ENCODE peak calls at places on chromosomes 4 and X, in seven cellular contexts. Y, P, D, E, C, K and M are unnamed samples.

GRCh38 chr4:71231073-71231752 is 107.6 kb upstream of the SLC4A4 start:
- DNase-seq in Y (no peak), P (peak; percentile 59), D (no peak), E (no peak), C (no peak), K (no peak), M (no peak)

GRCh38 chrX:13427441-13428054 is 107.7 kb upstream of the ATXN3L start:
- DNase-seq in Y (no peak), P (no peak), D (no peak), E (no peak), C (no peak), K (no peak), M (no peak)

GRCh38 chr4:87150498-87151261 is 69.7 kb downstream of the KLHL8 start:
- DNase-seq in Y (no peak), P (peak; percentile 71), D (peak; percentile 78), E (peak; percentile 72), C (peak; percentile 98), K (no peak), M (peak; percentile 82)

GRCh38 chr4:109611045-109611616 is 51.1 kb downstream of the MCUB start:
- DNase-seq in Y (no peak), P (peak; percentile 82), D (peak; percentile 39), E (no peak), C (peak; percentile 88), K (no peak), M (peak; percentile 26)

GRCh38 chr4:53709693-53710092 is 118.4 kb upstream of the LNX1 start:
- DNase-seq in Y (no peak), P (no peak), D (no peak), E (no peak), C (no peak), K (no peak), M (no peak)

GRCh38 chr4:161893566-161893965 is 270.2 kb downstream of the FSTL5 start:
- DNase-seq in Y (no peak), P (no peak), D (no peak), E (no peak), C (no peak), K (no peak), M (no peak)

GRCh38 chrX:2325076-2325784 is 175.5 kb downstream of the DHRSX start:
- DNase-seq in Y (peak; percentile 33), P (peak; percentile 84), D (no peak), E (no peak), C (peak; percentile 90), K (no peak), M (no peak)

GRCh38 chr4:121360496-121360895 is 20.3 kb downstream of the QRFPR start:
- DNase-seq in Y (no peak), P (peak; percentile 2), D (no peak), E (no peak), C (no peak), K (no peak), M (no peak)

GRCh38 chrX:134746379-134746723 is 88.1 kb upstream of the PLAC1 start:
- DNase-seq in Y (no peak), P (no peak), D (no peak), E (no peak), C (no peak), K (no peak), M (no peak)

GRCh38 chrX:108020631-108021030 is 24.2 kb upstream of the VSIG1 start:
- DNase-seq in Y (no peak), P (peak; percentile 28), D (peak; percentile 48), E (no peak), C (peak; percentile 10), K (no peak), M (no peak)

GRCh38 chr4:4919926-4920325 is 60.5 kb downstream of the MSX1 start:
- DNase-seq in Y (no peak), P (no peak), D (no peak), E (no peak), C (no peak), K (no peak), M (no peak)

GRCh38 chr4:100907465-100908454 is 389.9 kb upstream of the EMCN start:
- DNase-seq in Y (no peak), P (peak; percentile 5), D (peak; percentile 29), E (no peak), C (peak; percentile 12), K (no peak), M (peak; percentile 12)

GRCh38 chr4:76301068-76301774 is 5.3 kb upstream of the STBD1 start:
- DNase-seq in Y (no peak), P (peak; percentile 89), D (peak; percentile 19), E (no peak), C (peak; percentile 31), K (no peak), M (peak; percentile 88)

GRCh38 chr4:82293304-82293703 is 80.5 kb downstream of the HNRNPD start:
- DNase-seq in Y (no peak), P (no peak), D (no peak), E (no peak), C (no peak), K (no peak), M (no peak)

GRCh38 chrX:126030021-126030420 is 136.1 kb downstream of the DCAF12L2 start:
- DNase-seq in Y (no peak), P (no peak), D (no peak), E (no peak), C (no peak), K (no peak), M (no peak)

GRCh38 chrX:17741123-17741511 is 3.8 kb downstream of the SCML1 start:
- DNase-seq in Y (no peak), P (no peak), D (peak; percentile 7), E (peak; percentile 11), C (no peak), K (no peak), M (no peak)

GRCh38 chr4:15864771-15865566 is 73.6 kb downstream of the FGFBP1 start:
- DNase-seq in Y (no peak), P (no peak), D (no peak), E (no peak), C (peak; percentile 47), K (no peak), M (no peak)

GRCh38 chr4:45317276-45317675 is 590.9 kb upstream of the GNPDA2 start:
- DNase-seq in Y (no peak), P (no peak), D (no peak), E (no peak), C (no peak), K (no peak), M (peak; percentile 46)

GRCh38 chr4:182825003-182825402 is 92.2 kb downstream of the DCTD start:
- DNase-seq in Y (no peak), P (no peak), D (no peak), E (no peak), C (peak; percentile 33), K (no peak), M (no peak)

GRCh38 chrX:38271154-38271716 is 50.6 kb upstream of the SRPX start:
- DNase-seq in Y (no peak), P (no peak), D (no peak), E (no peak), C (no peak), K (no peak), M (no peak)

GRCh38 chr4:182478475-182478874 is 235.3 kb downstream of the TENM3 start:
- DNase-seq in Y (no peak), P (peak; percentile 59), D (peak; percentile 47), E (no peak), C (peak; percentile 84), K (no peak), M (peak; percentile 43)

GRCh38 chr4:159042097-159042605 is 60.7 kb upstream of the RAPGEF2 start:
- DNase-seq in Y (no peak), P (no peak), D (no peak), E (no peak), C (no peak), K (no peak), M (no peak)

GRCh38 chr4:146525754-146526153 is 4.0 kb upstream of the SLC10A7 start:
- DNase-seq in Y (no peak), P (no peak), D (no peak), E (no peak), C (no peak), K (no peak), M (no peak)
- H4K8ac ChIP-seq in Y (no peak overlapping the region), P (no peak overlapping the region), D (no peak overlapping the region), E (no peak overlapping the region), C (no peak overlapping the region), K (no peak overlapping the region), M (no peak overlapping the region)

GRCh38 chr4:79865253-79865652 is 207.8 kb downstream of the ANTXR2 start:
- DNase-seq in Y (no peak), P (peak; percentile 73), D (peak; percentile 59), E (no peak), C (peak; percentile 34), K (no peak), M (peak; percentile 55)
- H2BK120ac ChIP-seq in Y (no peak overlapping the region), P (no peak overlapping the region), D (no peak overlapping the region), E (no peak overlapping the region), C (no peak overlapping the region), K (no peak overlapping the region), M (no peak overlapping the region)

GRCh38 chr4:140244328-140244727 is 90.3 kb upstream of the MAML3 start:
- DNase-seq in Y (no peak), P (no peak), D (no peak), E (no peak), C (no peak), K (no peak), M (no peak)

GRCh38 chr4:140246216-140246615 is 92.2 kb upstream of the MAML3 start:
- DNase-seq in Y (no peak), P (no peak), D (no peak), E (no peak), C (no peak), K (no peak), M (no peak)

GRCh38 chr4:140240237-140240636 is 86.3 kb upstream of the MAML3 start:
- DNase-seq in Y (no peak), P (no peak), D (no peak), E (no peak), C (no peak), K (no peak), M (no peak)

GRCh38 chr4:140242357-140243284 is 88.6 kb upstream of the MAML3 start:
- DNase-seq in Y (no peak), P (no peak), D (no peak), E (no peak), C (no peak), K (no peak), M (no peak)

GRCh38 chr4:140243345-140243753 is 89.4 kb upstream of the MAML3 start:
- DNase-seq in Y (no peak), P (no peak), D (no peak), E (no peak), C (no peak), K (no peak), M (no peak)
- H4K8ac ChIP-seq in Y (no peak overlapping the region), P (peak overlapping the region; percentile 31), D (no peak overlapping the region), E (no peak overlapping the region), C (no peak overlapping the region), K (no peak overlapping the region), M (peak overlapping the region; percentile 80)

GRCh38 chr4:14399919-14400706 is 602.2 kb upstream of the CPEB2 start:
- DNase-seq in Y (no peak), P (no peak), D (no peak), E (no peak), C (no peak), K (no peak), M (no peak)

GRCh38 chr4:14403132-14403531 is 599.1 kb upstream of the CPEB2 start:
- DNase-seq in Y (no peak), P (no peak), D (peak; percentile 41), E (no peak), C (no peak), K (no peak), M (no peak)

GRCh38 chr4:14410469-14410868 is 591.8 kb upstream of the CPEB2 start:
- DNase-seq in Y (no peak), P (no peak), D (peak; percentile 39), E (no peak), C (no peak), K (no peak), M (no peak)

DNA sequence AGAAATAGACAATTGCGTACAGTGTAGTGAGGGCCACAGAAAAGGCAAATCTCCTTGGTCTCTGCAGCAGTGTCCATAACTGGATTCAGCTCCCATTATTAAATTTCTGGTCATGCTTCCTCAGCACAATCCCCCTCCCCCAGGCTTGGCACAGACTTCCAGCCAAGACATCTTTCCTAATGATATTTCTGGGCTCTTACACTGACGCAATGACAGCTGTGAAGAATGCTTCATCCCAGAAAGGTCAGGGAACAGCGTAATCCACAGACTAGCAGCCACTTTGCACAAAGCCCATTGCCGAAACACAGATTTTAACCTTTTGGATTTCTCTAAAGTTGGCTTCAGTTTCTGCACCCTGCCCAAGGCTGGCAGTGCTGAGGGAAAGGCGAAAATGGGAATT is 597.6 kb upstream of the CPEB2 start:
- DNase-seq in Y (no peak), P (no peak), D (no peak), E (no peak), C (no peak), K (no peak), M (no peak)
- H2BK120ac ChIP-seq in Y (no peak overlapping the region), P (no peak overlapping the region), D (no peak overlapping the region), E (no peak overlapping the region), C (no peak overlapping the region), K (peak overlapping the region; percentile 30), M (no peak overlapping the region)